ENCODE peak calls at places on chromosomes 2 and 18, in four cellular contexts. Z is K562, I is WTC11, H is GM12878. O is an unnamed sample.

GRCh38 chr2:40251146-40251545 is 200.7 kb downstream of the SLC8A1 start:
- DNase-seq in Z (no peak), I (no peak), H (no peak), O (no peak)

GRCh38 chr18:70046796-70047195 is 99.1 kb upstream of the CD226 start:
- DNase-seq in Z (no peak), I (no peak), H (no peak), O (no peak)

GRCh38 chr2:188833331-188833730 is 140.8 kb upstream of the COL3A1 start:
- DNase-seq in Z (no peak), I (no peak), H (no peak), O (no peak)

GRCh38 chr2:166959556-166959955 is 71.3 kb downstream of the XIRP2 start:
- DNase-seq in Z (no peak), I (no peak), H (no peak), O (no peak)

GRCh38 chr2:125638345-125638744 is 1017.6 kb upstream of the GYPC start:
- DNase-seq in Z (no peak), I (no peak), H (no peak), O (no peak)

GRCh38 chr2:240962371-240963064 is 35.9 kb upstream of the SNED1 start:
- DNase-seq in Z (no peak), I (no peak), H (no peak), O (peak)

GRCh38 chr2:100623921-100624320 is 61.1 kb downstream of the PDCL3 start:
- DNase-seq in Z (no peak), I (no peak), H (no peak), O (no peak)

GRCh38 chr2:64608867-64609228 is 44.9 kb downstream of the SERTAD2 start:
- DNase-seq in Z (no peak), I (no peak), H (no peak), O (no peak)

GRCh38 chr18:22377769-22378168 is 39.9 kb downstream of the CTAGE1 start:
- DNase-seq in Z (no peak), I (no peak), H (no peak), O (no peak)

GRCh38 chr2:23286765-23287155 is 98.2 kb upstream of the KLHL29 start:
- DNase-seq in Z (no peak), I (no peak), H (no peak), O (no peak)

GRCh38 chr18:76506974-76507764 is 12.1 kb upstream of the ZNF516 start:
- DNase-seq in Z (no peak), I (no peak), H (no peak), O (no peak)

GRCh38 chr2:109736177-109736827 is 57.8 kb upstream of the RGPD5 start:
- DNase-seq in Z (peak), I (peak), H (no peak), O (peak)

GRCh38 chr2:114577657-114578056 is 135.2 kb downstream of the DPP10 start:
- DNase-seq in Z (no peak), I (no peak), H (no peak), O (no peak)

GRCh38 chr2:105950521-105951389 is 206.0 kb downstream of the NCK2 start:
- DNase-seq in Z (no peak), I (peak), H (no peak), O (no peak)

GRCh38 chr2:30216157-30216556 is 15.2 kb upstream of the LBH start:
- DNase-seq in Z (no peak), I (no peak), H (no peak), O (no peak)

GRCh38 chr2:238171575-238172187 is 12.9 kb downstream of the ERFE start:
- DNase-seq in Z (no peak), I (no peak), H (no peak), O (no peak)

GRCh38 chr2:233983445-233983844 is 66.3 kb downstream of the TRPM8 start:
- DNase-seq in Z (no peak), I (no peak), H (no peak), O (no peak)

GRCh38 chr2:66547887-66548286 is 113.0 kb downstream of the MEIS1 start:
- DNase-seq in Z (no peak), I (no peak), H (no peak), O (no peak)
- TF ChIP-seq ETV6 in Z (no peak), I (no peak), H (no peak), O (no peak)

GRCh38 chr2:207201416-207201815 is 35.7 kb upstream of the KLF7 start:
- DNase-seq in Z (no peak), I (no peak), H (no peak), O (no peak)

GRCh38 chr2:207200136-207200535 is 34.4 kb upstream of the KLF7 start:
- DNase-seq in Z (no peak), I (no peak), H (no peak), O (no peak)

GRCh38 chr2:207203056-207203455 is 37.3 kb upstream of the KLF7 start:
- DNase-seq in Z (no peak), I (no peak), H (no peak), O (no peak)

GRCh38 chr2:207205173-207205957 is 39.6 kb upstream of the KLF7 start:
- DNase-seq in Z (no peak), I (no peak), H (no peak), O (no peak)

GRCh38 chr2:207202645-207203044 is 36.9 kb upstream of the KLF7 start:
- DNase-seq in Z (no peak), I (peak), H (no peak), O (peak)
- TF ChIP-seq ETV6 in Z (no peak), I (peak), H (no peak), O (no peak)

DNA sequence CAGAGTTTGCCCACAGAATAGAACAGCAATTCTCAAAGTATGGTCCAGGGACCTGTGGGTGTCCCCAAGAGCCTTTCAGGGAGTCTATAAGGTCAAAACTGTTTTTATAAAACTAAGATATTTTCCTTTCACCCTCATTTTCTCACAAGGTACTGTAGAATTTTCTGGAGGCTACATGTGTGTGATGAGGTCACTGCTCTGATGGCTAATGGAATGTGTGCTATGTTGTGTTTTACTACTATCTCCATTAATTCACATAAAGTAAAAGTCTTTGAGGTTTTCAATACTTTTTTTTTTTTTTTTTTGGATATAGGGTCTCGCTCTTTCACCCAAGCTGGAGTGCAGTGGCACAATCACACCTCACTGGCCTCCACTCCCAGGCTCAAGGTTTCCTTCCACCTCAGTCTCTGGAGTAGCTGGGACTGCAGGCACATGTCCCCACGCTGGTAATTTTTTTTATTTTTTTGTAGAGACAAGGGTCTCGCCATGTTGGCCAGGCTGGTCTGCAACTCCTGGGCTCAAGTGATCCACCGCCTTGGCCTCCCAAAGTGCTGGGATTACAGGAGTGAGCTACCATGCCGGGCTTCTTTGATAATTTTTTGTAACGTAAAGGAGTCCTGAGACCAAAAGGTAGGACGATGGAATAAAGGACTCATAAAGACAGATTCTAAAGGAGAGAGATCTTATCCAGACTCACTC is 1.8 kb downstream of the TRABD2A start:
- DNase-seq in Z (no peak), I (no peak), H (no peak), O (no peak)
- TF ChIP-seq ETV6 in Z (no peak), I (no peak), H (no peak), O (no peak)

GRCh38 chr2:1047485-1047884 is 96.8 kb downstream of the SNTG2 start:
- DNase-seq in Z (no peak), I (no peak), H (no peak), O (peak)
- TF ChIP-seq ETV6 in Z (no peak), I (no peak), H (no peak), O (no peak)

DNA sequence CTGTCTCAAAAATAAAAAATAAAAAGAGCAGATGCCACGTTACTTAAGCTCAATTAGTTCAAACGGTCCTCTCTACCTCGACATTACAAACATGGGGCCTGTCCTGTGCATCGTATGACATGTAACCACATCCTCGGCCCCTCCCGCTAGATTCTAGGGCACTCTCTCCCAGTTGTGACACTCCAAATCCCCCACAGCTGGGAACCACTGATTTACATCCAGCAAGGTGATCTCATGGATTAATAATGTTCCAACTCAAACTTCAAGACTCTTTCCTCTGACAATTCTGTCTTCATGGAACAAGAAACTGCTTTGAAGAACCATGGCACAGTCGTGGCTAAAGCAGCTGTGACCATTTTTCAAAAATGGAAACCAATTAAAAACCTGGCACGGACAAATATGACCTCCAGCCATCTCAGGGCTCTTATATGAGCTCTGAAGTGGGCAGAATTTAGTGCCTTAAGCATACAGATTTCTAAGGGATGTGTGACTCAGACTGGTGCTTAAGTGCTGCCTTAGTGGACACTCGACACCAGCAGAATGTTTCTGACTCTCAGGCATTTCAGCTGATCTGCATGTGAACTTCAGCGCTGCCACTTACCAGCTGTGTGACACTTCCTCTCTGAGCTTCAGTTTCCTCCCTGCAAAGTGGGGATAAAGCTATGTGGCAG is 31.7 kb upstream of the ASAP2 start:
- DNase-seq in Z (no peak), I (no peak), H (no peak), O (no peak)
- TF ChIP-seq ETV6 in Z (no peak), I (no peak), H (no peak), O (no peak)

GRCh38 chr18:58047556-58047882 is 3.5 kb downstream of the NEDD4L start:
- DNase-seq in Z (no peak), I (no peak), H (no peak), O (no peak)

GRCh38 chr18:58048243-58048642 is 4.2 kb downstream of the NEDD4L start:
- DNase-seq in Z (no peak), I (no peak), H (no peak), O (no peak)

GRCh38 chr18:58046087-58046793 is 2.2 kb downstream of the NEDD4L start:
- DNase-seq in Z (no peak), I (no peak), H (no peak), O (peak)

GRCh38 chr18:58045265-58046086 is 1.4 kb downstream of the NEDD4L start:
- DNase-seq in Z (no peak), I (peak), H (no peak), O (peak)

DNA sequence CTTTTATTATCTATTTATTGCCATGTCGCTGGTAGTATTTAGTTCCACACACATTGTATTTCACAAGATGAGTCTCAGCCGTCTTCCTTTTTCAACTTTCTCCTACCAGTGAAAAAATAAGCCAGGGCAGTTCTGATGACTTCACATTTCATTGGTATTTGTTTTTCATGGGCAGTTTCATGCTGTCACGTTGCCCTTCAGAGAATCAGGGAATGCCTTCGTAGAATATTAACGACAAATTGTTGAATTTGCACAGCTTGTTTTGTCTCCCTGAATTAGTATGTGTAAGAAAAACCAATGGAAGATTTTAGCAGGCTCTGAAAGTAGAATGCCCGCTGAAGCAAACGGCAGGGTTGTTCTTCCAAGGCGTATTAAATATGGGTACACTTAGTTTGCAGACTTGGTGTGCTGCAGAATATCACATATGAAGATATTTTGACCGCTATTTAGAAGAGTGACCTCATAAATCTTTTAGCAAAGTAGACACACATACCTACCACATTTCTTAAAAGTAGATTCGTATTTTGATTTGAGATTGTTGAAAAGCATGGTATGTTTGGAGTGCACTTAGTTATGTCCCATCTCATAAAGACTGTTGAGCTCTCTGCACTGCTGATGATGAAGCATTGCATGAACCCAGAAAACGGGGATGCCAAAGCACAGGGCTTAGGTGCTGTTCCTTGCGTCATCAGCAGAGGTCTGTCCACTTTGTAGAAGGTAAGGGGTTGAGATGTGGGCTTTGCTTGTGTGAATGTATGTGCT is 2.9 kb downstream of the NEDD4L start:
- DNase-seq in Z (no peak), I (no peak), H (no peak), O (peak)
- TF ChIP-seq ETV6 in Z (no peak), I (no peak), H (no peak), O (no peak)

GRCh38 chr2:22282215-22282614 is 1102.8 kb upstream of the KLHL29 start:
- DNase-seq in Z (no peak), I (no peak), H (no peak), O (no peak)

GRCh38 chr2:22282902-22283301 is 1102.1 kb upstream of the KLHL29 start:
- DNase-seq in Z (no peak), I (no peak), H (no peak), O (no peak)

GRCh38 chr2:22276696-22277095 is 1108.3 kb upstream of the KLHL29 start:
- DNase-seq in Z (no peak), I (no peak), H (peak), O (no peak)

DNA sequence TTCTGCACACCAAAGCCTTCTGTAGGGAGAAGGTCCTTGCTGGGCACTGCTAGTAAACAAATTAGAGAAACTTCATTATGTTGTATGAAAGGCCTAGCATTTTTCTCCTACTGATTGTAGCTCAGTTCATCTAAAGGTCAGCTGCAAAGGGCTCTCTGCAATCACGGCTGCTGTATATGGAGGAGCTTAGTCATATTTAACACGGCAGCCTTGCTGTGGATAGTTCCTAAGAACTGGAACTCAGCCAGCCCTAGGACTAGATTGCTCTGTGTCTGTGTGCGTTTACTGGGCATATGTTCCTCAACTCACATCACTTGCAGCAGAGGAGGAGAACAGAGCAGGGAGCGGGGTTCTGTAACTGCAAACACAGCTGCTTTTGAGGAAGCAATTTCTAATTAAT is 1103.9 kb upstream of the KLHL29 start:
- DNase-seq in Z (no peak), I (no peak), H (no peak), O (no peak)
- TF ChIP-seq ETV6 in Z (no peak), I (no peak), H (no peak), O (no peak)

GRCh38 chr18:58315041-58315440 is 271.0 kb downstream of the NEDD4L start:
- DNase-seq in Z (no peak), I (no peak), H (no peak), O (peak)

GRCh38 chr18:58316400-58316942 is 272.4 kb downstream of the NEDD4L start:
- DNase-seq in Z (no peak), I (no peak), H (no peak), O (no peak)

GRCh38 chr18:58314284-58314683 is 270.3 kb downstream of the NEDD4L start:
- DNase-seq in Z (peak), I (no peak), H (no peak), O (peak)

GRCh38 chr18:58316943-58317342 is 272.9 kb downstream of the NEDD4L start:
- DNase-seq in Z (no peak), I (no peak), H (no peak), O (no peak)

GRCh38 chr18:58315739-58316215 is 271.8 kb downstream of the NEDD4L start:
- DNase-seq in Z (no peak), I (no peak), H (no peak), O (peak)
- TF ChIP-seq ETV6 in Z (no peak), I (no peak), H (no peak), O (no peak)

DNA sequence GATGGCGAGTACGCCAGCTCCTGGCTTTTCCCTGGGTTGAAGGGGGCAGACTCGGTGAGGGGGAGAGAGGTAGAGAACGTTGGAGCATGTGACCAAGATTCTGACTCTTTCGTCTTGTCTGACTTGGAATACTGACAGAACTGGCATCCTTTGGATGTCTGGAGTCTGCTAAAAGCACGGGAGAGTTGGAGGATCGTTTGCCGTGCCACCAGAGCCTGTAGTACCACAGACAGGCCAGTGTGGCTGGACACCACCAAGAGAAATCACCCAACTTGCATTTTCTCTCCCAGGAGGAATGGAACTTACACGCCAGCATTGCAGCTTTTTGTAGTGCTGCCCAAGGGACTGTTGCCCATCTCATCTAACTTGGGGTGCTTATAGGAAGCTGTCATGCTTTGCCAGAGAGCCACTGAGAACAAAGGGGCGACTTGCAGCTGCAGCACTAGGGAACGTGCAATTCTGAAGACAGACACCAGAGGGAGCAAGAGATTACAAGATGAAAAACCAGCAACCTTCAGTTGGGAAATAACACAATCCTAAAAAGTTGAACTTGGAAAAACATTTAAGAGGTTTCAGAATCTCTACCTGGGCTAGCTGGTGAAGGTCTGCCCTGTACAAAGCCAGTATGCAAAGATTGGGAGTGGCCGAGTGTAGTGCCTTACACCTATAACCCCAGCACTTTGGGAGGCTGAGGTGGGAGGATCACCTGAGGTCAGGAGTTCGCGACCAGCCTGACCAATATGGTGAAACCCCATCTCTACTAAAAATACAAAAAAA is 24.1 kb downstream of the PSMG2 start:
- DNase-seq in Z (peak), I (peak), H (no peak), O (peak)
- TF ChIP-seq ETV6 in Z (no peak), I (no peak), H (no peak), O (no peak)

O was measured in HepG2.